ENCODE peak calls at places on chromosomes 1 and 21, in seven cellular contexts. V, S, O, L, X, A and E are unnamed samples.

GRCh38 chr21:30168086-30168485 is 1.5 kb upstream of the CLDN17 start:
- DNase-seq in V (no peak), S (no peak), O (no peak), L (no peak), X (no peak), A (no peak), E (peak; percentile 69)

GRCh38 chr1:11918779-11919519 is 7.3 kb downstream of the KIAA2013 start:
- DNase-seq in V (no peak), S (no peak), O (peak; percentile 38), L (no peak), X (no peak), A (no peak), E (peak; percentile 86)

GRCh38 chr1:217115404-217116380 is 392.5 kb upstream of the ESRRG start:
- DNase-seq in V (peak; percentile 36), S (no peak), O (no peak), L (no peak), X (no peak), A (no peak), E (no peak)

GRCh38 chr1:234188454-234188792 is 184.8 kb upstream of the COA6 start:
- DNase-seq in V (no peak), S (peak; percentile 86), O (no peak), L (peak; percentile 17), X (peak; percentile 55), A (no peak), E (peak; percentile 22)

GRCh38 chr1:231990388-231990787 is 363.8 kb downstream of the DISC1 start:
- DNase-seq in V (no peak), S (no peak), O (no peak), L (no peak), X (no peak), A (no peak), E (no peak)

GRCh38 chr1:32349211-32349708 is 13.0 kb downstream of the FAM229A start:
- DNase-seq in V (no peak), S (no peak), O (no peak), L (no peak), X (no peak), A (no peak), E (no peak)

GRCh38 chr1:235821361-235821981 is 45.2 kb downstream of the LYST start:
- DNase-seq in V (no peak), S (no peak), O (no peak), L (no peak), X (no peak), A (no peak), E (peak; percentile 58)

GRCh38 chr1:40067023-40067422 is 26.5 kb downstream of the CAP1 start:
- DNase-seq in V (no peak), S (no peak), O (no peak), L (no peak), X (no peak), A (no peak), E (peak; percentile 19)

GRCh38 chr1:26854953-26855352 is 8.0 kb upstream of the SFN start:
- DNase-seq in V (no peak), S (no peak), O (no peak), L (no peak), X (no peak), A (no peak), E (no peak)

GRCh38 chr1:203440780-203441179 is 34.8 kb upstream of the PRELP start:
- DNase-seq in V (peak; percentile 61), S (peak; percentile 32), O (peak; percentile 80), L (peak; percentile 65), X (peak; percentile 55), A (peak; percentile 21), E (peak; percentile 47)

GRCh38 chr1:19981507-19982312 is 2.3 kb upstream of the PLA2G2A start:
- DNase-seq in V (no peak), S (no peak), O (peak; percentile 76), L (no peak), X (no peak), A (no peak), E (no peak)

GRCh38 chr1:42736152-42736551 is 3.9 kb downstream of the CLDN19 start:
- DNase-seq in V (peak; percentile 62), S (peak; percentile 64), O (peak; percentile 35), L (peak; percentile 13), X (peak; percentile 32), A (no peak), E (peak; percentile 43)

GRCh38 chr1:204113900-204114299 is 37.9 kb downstream of the ETNK2 start:
- DNase-seq in V (no peak), S (no peak), O (no peak), L (no peak), X (no peak), A (no peak), E (no peak)

DNA sequence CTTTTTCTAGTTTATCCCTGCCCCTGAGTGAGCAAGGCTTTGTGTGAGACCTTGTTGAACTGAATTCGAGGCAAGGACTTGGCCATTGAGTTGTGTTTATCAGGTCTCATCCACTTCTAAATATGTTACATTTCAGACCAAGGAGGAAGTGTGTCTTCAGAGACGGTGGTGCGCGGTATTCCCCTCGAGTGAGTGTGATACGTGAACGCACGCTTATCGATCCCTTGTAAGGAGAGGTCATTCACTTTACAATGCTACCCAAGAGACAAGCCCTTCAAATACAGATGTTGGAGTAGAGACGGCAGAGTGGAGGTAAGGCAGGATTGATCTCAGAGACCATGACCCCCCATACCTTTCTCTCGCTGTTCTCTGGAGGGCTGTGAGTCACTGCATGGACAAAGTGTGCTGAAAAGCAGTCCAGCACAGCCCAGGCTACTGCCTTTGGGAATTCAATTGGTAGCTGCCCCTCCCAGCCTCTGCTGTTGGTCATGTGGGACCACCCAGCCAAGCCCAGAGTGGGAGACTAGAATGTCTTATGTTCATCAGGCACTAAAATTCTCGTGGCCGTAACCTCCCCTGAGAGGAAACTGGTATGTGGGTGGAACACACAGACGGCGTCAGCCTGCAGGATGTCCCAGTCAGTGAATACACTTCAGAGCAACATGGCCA is 16.3 kb upstream of the MTARC1 start:
- DNase-seq in V (no peak), S (no peak), O (no peak), L (no peak), X (no peak), A (no peak), E (no peak)
- H2AFZ ChIP-seq in V (no peak overlapping the region), S (no peak overlapping the region), O (no peak overlapping the region), L (no peak overlapping the region), X (no peak overlapping the region), A (no peak overlapping the region), E (no peak overlapping the region)

GRCh38 chr1:164704954-164705353 is 146.0 kb downstream of the PBX1 start:
- DNase-seq in V (peak; percentile 28), S (peak; percentile 64), O (no peak), L (no peak), X (peak; percentile 60), A (no peak), E (no peak)
- TF ChIP-seq EZH2phosphoT487 in V (no peak), S (no peak), O (no peak), L (no peak), X (no peak), A (no peak), E (no peak)

GRCh38 chr1:164625004-164625617 is 66.1 kb downstream of the PBX1 start:
- DNase-seq in V (no peak), S (peak; percentile 51), O (no peak), L (peak; percentile 2), X (no peak), A (no peak), E (peak; percentile 54)
- H3K4me1 ChIP-seq in V (no peaks in the 10 kb centered on the region), S (peaks cover 20% of the 10 kb centered on the region), O (peaks cover 11% of the 10 kb centered on the region), L (no peaks in the 10 kb centered on the region), X (peaks cover 31% of the 10 kb centered on the region), A (peaks cover 17% of the 10 kb centered on the region), E (no peaks in the 10 kb centered on the region)

GRCh38 chr1:156583821-156584622 is 4.5 kb downstream of the TTC24 start:
- DNase-seq in V (peak; percentile 78), S (peak; percentile 97), O (peak; percentile 91), L (peak; percentile 90), X (peak; percentile 86), A (peak; percentile 89), E (peak; percentile 95)
- H2AFZ ChIP-seq in V (peak overlapping the region; percentile 57), S (peak overlapping the region; percentile 92), O (no peak overlapping the region), L (no peak overlapping the region), X (peak overlapping the region; percentile 70), A (no peak overlapping the region), E (peak overlapping the region; percentile 36)

DNA sequence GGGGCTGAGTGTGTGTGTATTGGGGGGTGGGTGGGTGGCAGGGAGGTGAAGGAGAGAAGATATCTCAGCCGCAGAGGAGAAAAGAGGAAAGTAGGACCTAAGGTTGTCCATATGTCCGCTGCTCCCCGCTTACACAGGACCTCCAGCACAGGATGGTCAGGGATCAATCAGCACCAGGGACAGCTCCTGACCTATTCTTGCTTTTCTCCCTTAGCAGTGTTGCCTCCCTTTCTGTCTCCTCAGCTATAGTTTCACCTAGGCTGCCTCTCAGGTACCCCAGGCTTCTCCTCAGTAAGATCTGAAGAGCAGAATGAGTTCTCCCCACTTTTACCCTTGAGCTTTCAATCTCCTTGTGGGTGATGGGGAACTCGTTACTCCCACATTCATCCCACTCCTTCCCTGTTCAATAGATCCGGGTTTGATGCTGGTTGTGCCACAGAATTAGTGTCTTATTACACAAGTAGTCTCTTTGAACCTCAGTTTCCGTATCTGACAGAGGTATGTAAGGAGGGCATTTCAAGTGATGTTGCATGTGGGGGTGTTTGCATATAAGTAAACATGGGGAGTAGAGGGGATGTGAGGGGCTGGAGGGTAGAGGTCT is 1.4 kb upstream of the DPH2 start:
- DNase-seq in V (no peak), S (peak; percentile 88), O (peak; percentile 64), L (no peak), X (peak; percentile 83), A (peak; percentile 51), E (peak; percentile 44)
- TF ChIP-seq EZH2phosphoT487 in V (no peak), S (no peak), O (no peak), L (no peak), X (no peak), A (no peak), E (no peak)

GRCh38 chr1:36160388-36160948 is 4.5 kb downstream of the MAP7D1 start:
- DNase-seq in V (no peak), S (no peak), O (no peak), L (no peak), X (no peak), A (no peak), E (no peak)
- H3K4me1 ChIP-seq in V (peaks cover 31% of the 10 kb centered on the region), S (peaks cover 23% of the 10 kb centered on the region), O (peaks cover 41% of the 10 kb centered on the region), L (peaks cover 64% of the 10 kb centered on the region), X (peaks cover 26% of the 10 kb centered on the region), A (peaks cover 30% of the 10 kb centered on the region), E (peaks cover 48% of the 10 kb centered on the region)

DNA sequence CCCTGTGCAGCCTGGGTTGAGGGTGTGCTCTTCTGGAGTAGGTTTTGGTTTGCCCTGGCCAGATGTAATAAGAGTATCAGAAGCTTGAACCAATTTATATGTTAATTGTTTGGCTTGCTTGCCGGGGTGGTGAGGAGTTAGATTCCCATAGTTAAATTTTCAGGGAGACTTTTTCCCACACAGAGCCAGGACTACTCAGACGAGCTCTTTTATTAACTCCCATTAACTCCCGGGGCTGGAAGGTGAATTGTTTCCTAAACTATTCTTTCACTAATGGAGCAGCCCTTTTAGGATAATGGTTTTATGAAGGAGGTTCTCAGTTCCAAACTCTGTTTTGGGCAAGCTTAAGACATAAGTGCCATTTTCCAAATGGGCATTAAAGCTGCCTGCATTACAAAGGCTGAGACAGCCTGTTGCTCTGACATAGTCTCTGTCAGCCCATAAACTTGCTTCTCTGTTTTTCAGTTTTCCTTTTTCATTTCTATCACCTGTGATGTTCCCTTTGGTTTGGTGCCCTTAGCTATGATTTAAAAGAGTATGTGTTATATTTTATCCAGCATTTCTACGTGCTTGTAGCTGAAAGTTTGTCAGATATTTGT is 18.0 kb upstream of the RAB3GAP2 start:
- DNase-seq in V (no peak), S (peak; percentile 49), O (no peak), L (no peak), X (peak; percentile 30), A (no peak), E (no peak)
- H2AFZ ChIP-seq in V (no peak overlapping the region), S (no peak overlapping the region), O (no peak overlapping the region), L (no peak overlapping the region), X (peak overlapping the region; percentile 71), A (no peak overlapping the region), E (no peak overlapping the region)